ENCODE peak calls at places on chromosomes 3 and 15, in nine cellular contexts. J is sigmoid colon; L is osteoblast; O is suprapubic skin; C is A549; F is upper lobe of left lung; E is CD8-positive, alpha-beta T cell; Z is IMR-90; Y is psoas muscle. V is an unnamed sample.

GRCh38 chr15:84598250-84598649 is 2.6 kb upstream of the ZSCAN2 start:
- DNase-seq in F (no peak), C (no peak), L (no peak), O (no peak), E (no peak), J (no peak), Y (no peak), Z (peak; percentile 24), V (no peak)

GRCh38 chr15:66411190-66411589 is 24.5 kb downstream of the MAP2K1 start:
- DNase-seq in J (no peak), Z (no peak), O (no peak), L (no peak), F (no peak), C (no peak), Y (no peak), E (no peak), V (no peak)

GRCh38 chr15:80562033-80562432 is 133.1 kb upstream of the ABHD17C start:
- DNase-seq in Y (no peak), J (no peak), O (no peak), F (no peak), E (no peak), Z (peak; percentile 17), C (no peak), L (no peak), V (peak; percentile 56)

GRCh38 chr15:39574416-39574815 is 6.5 kb upstream of the THBS1 start:
- DNase-seq in F (no peak), E (no peak), J (no peak), Y (no peak), Z (no peak), C (no peak), O (no peak), L (no peak), V (no peak)

GRCh38 chr15:90264649-90265048 is 823 bp upstream of the NGRN start:
- DNase-seq in C (peak; percentile 18), F (no peak), J (no peak), L (peak; percentile 51), O (no peak), Y (no peak), Z (no peak), E (no peak), V (no peak)

GRCh38 chr3:196219194-196219969 is 3.0 kb downstream of the SLC51A start:
- DNase-seq in Y (peak; percentile 65), C (no peak), L (peak; percentile 97), F (no peak), J (peak; percentile 80), E (peak; percentile 43), O (no peak), Z (peak; percentile 88), V (no peak)

GRCh38 chr3:30752961-30753360 is 141.5 kb downstream of the GADL1 start:
- DNase-seq in C (peak; percentile 36), Z (peak; percentile 83), L (no peak), J (no peak), Y (peak; percentile 31), E (no peak), O (no peak), F (no peak), V (no peak)

GRCh38 chr3:166955549-166955948 is 424.5 kb downstream of the ZBBX start:
- DNase-seq in F (no peak), Y (no peak), E (no peak), O (no peak), J (no peak), Z (no peak), C (no peak), L (no peak), V (no peak)

GRCh38 chr15:27027229-27027628 is 56.2 kb downstream of the GABRG3 start:
- DNase-seq in J (no peak), Z (no peak), F (no peak), L (no peak), Y (no peak), C (no peak), O (no peak), E (no peak), V (no peak)

GRCh38 chr3:177599331-177599730 is 402.0 kb upstream of the TBL1XR1 start:
- DNase-seq in E (no peak), J (no peak), L (no peak), Y (no peak), C (no peak), Z (no peak), F (no peak), O (no peak), V (no peak)

GRCh38 chr3:5791558-5791957 is 604.1 kb downstream of the EDEM1 start:
- DNase-seq in Y (no peak), E (no peak), L (no peak), F (no peak), C (peak; percentile 15), Z (no peak), O (no peak), J (no peak), V (no peak)

GRCh38 chr3:196218155-196218712 is 1.9 kb downstream of the SLC51A start:
- DNase-seq in J (peak; percentile 54), O (no peak), Z (no peak), Y (no peak), E (no peak), F (no peak), C (no peak), L (no peak), V (no peak)

GRCh38 chr3:160720123-160720746 is 35.8 kb upstream of the PPM1L start:
- DNase-seq in Z (no peak), C (no peak), L (no peak), E (no peak), J (no peak), Y (no peak), O (no peak), F (no peak), V (no peak)

GRCh38 chr15:74422723-74423442 is 10.9 kb downstream of the SEMA7A start:
- DNase-seq in F (no peak), E (no peak), Y (no peak), Z (peak; percentile 52), J (no peak), O (no peak), L (peak; percentile 95), C (no peak), V (no peak)

GRCh38 chr3:73540969-73541740 is 83.6 kb downstream of the PDZRN3 start:
- DNase-seq in E (no peak), Y (no peak), Z (peak; percentile 60), F (no peak), O (no peak), C (no peak), L (peak; percentile 37), J (no peak), V (no peak)

GRCh38 chr3:17590465-17590864 is 152.0 kb downstream of the TBC1D5 start:
- DNase-seq in Z (no peak), O (no peak), C (no peak), E (no peak), F (no peak), J (no peak), Y (no peak), L (no peak), V (no peak)

GRCh38 chr3:50340404-50341329 is at the start of gene RASSF1:
- DNase-seq in Z (no peak), F (peak; percentile 95), E (no peak), O (peak; percentile 92), C (no peak), Y (peak; percentile 78), J (peak; percentile 92), L (peak; percentile 96), V (peak; percentile 89)

GRCh38 chr3:178504128-178504527 is 32.1 kb upstream of the KCNMB2 start:
- DNase-seq in Z (no peak), O (no peak), L (no peak), C (no peak), Y (no peak), J (no peak), F (no peak), E (no peak), V (no peak)

DNA sequence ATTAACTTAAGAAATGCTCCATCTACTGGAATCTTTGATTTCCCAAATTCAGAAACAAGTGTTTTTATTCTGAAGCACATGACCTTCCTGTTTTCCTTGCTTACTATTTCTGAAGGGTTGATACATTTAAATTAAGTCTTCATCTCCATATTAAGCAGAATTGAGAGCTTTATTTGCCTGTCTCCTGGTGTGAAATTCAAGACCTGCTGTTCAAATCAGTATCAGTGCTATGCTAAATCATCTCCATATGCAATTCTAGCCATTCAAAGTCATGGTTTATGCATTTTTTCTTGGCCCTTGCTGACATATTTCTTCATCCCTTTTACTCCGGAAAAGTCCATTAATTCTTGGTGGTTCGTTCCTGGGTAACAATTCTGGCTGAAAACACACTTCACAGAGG is 195.4 kb downstream of the ATP8B4 start:
- DNase-seq in Z (no peak), Y (no peak), L (no peak), F (no peak), E (no peak), C (no peak), J (no peak), O (no peak), V (no peak)
- TF ChIP-seq CTCF in Z (no peak), Y (no peak), L (no peak), F (no peak), E (no peak), C (no peak), J (no peak), O (no peak), V (no peak)

GRCh38 chr3:190591080-190591479 is 77.2 kb downstream of the IL1RAP start:
- DNase-seq in C (no peak), J (no peak), O (no peak), Y (no peak), Z (no peak), L (no peak), E (no peak), F (no peak), V (no peak)
- H3K27ac ChIP-seq in C (no peak overlapping the region), J (no peak overlapping the region), O (no peak overlapping the region), Y (no peak overlapping the region), Z (no peak overlapping the region), L (no peak overlapping the region), E (no peak overlapping the region), F (no peak overlapping the region), V (no peak overlapping the region)

GRCh38 chr15:68258684-68259083 is 18.9 kb upstream of the FEM1B start:
- DNase-seq in J (peak; percentile 75), C (no peak), Z (no peak), O (no peak), Y (peak; percentile 44), E (no peak), F (no peak), L (no peak), V (no peak)

GRCh38 chr15:68261241-68261640 is 16.3 kb upstream of the FEM1B start:
- DNase-seq in O (no peak), Y (no peak), E (no peak), Z (no peak), L (no peak), F (no peak), J (no peak), C (no peak), V (no peak)

GRCh38 chr15:68259883-68260282 is 17.7 kb upstream of the FEM1B start:
- DNase-seq in E (no peak), F (no peak), L (no peak), Y (no peak), Z (no peak), O (no peak), C (no peak), J (no peak), V (no peak)

GRCh38 chr15:68252925-68253534 is 23.5 kb upstream of the CLN6 start:
- DNase-seq in L (peak; percentile 92), F (no peak), Y (no peak), E (no peak), C (peak; percentile 82), O (no peak), Z (peak; percentile 85), J (no peak), V (no peak)

GRCh38 chr15:68256675-68257450 is 20.7 kb upstream of the FEM1B start:
- DNase-seq in L (peak; percentile 93), Y (peak; percentile 95), J (peak; percentile 95), F (peak; percentile 96), E (peak; percentile 13), C (peak; percentile 64), O (peak; percentile 94), Z (peak; percentile 68), V (peak; percentile 92)
- TF ChIP-seq CTCF in L (no peak), Y (no peak), J (no peak), F (no peak), E (no peak), C (no peak), O (no peak), Z (no peak), V (no peak)

GRCh38 chr3:129485681-129486056 is 42.8 kb upstream of the RHO start:
- DNase-seq in J (peak; percentile 92), E (no peak), L (peak; percentile 93), Y (peak; percentile 88), C (no peak), F (no peak), Z (peak; percentile 94), O (peak; percentile 96), V (peak; percentile 94)
- H3K27ac ChIP-seq in J (peak overlapping the region; percentile 66), E (no peak overlapping the region), L (peak overlapping the region; percentile 96), Y (peak overlapping the region; percentile 64), C (no peak overlapping the region), F (peak overlapping the region; percentile 81), Z (peak overlapping the region; percentile 42), O (peak overlapping the region; percentile 89), V (peak overlapping the region; percentile 90)

V was measured in coronary artery.